ENCODE peak calls at places on chromosomes 5 and 9, in seven cellular contexts. Z is stimulated activated CD4-positive, alpha-beta T cell treated with anti-CD3 and anti-CD28 coated beads, TNF-alpha, amount 100 ng/mL, for 24 hours; D is HTR-8/SVneo; E is HFFc6; C is left cardiac atrium; L is H7; K is activated T-helper 1 cell treated with Interleukin-2 at 50 U/mL for 16 hours. O is an unnamed sample.

GRCh38 chr5:44974813-44975212 is 166.1 kb downstream of the MRPS30 start:
- DNase-seq in Z (no peak), D (no peak), E (no peak), C (no peak), L (no peak), K (no peak), O (no peak)

GRCh38 chr5:110506378-110506777 is 220.1 kb downstream of the TMEM232 start:
- DNase-seq in Z (no peak), D (no peak), E (no peak), C (no peak), L (no peak), K (no peak), O (no peak)

GRCh38 chr9:133485531-133486260 is 6.8 kb upstream of the SLC2A6 start:
- DNase-seq in Z (no peak), D (no peak), E (no peak), C (peak; percentile 20), L (peak; percentile 76), K (no peak), O (no peak)

GRCh38 chr9:18473551-18474279 is at the start of gene ADAMTSL1:
- DNase-seq in Z (no peak), D (peak; percentile 43), E (peak; percentile 37), C (peak; percentile 62), L (peak; percentile 63), K (no peak), O (no peak)

GRCh38 chr5:1513326-1514026 is 10.3 kb downstream of the LPCAT1 start:
- DNase-seq in Z (no peak), D (no peak), E (no peak), C (peak; percentile 19), L (no peak), K (no peak), O (no peak)

GRCh38 chr5:83721878-83722779 is 1.5 kb upstream of the HAPLN1 start:
- DNase-seq in Z (peak; percentile 12), D (peak; percentile 64), E (peak; percentile 8), C (peak; percentile 75), L (peak; percentile 84), K (no peak), O (no peak)

GRCh38 chr5:89556215-89557009 is 673.4 kb upstream of the MEF2C start:
- DNase-seq in Z (no peak), D (peak; percentile 25), E (peak; percentile 77), C (no peak), L (no peak), K (no peak), O (no peak)

GRCh38 chr5:36502608-36503007 is 103.8 kb upstream of the SLC1A3 start:
- DNase-seq in Z (no peak), D (peak; percentile 83), E (peak; percentile 93), C (no peak), L (no peak), K (no peak), O (no peak)

GRCh38 chr5:58114324-58114723 is 345.6 kb downstream of the PLK2 start:
- DNase-seq in Z (no peak), D (no peak), E (peak; percentile 68), C (no peak), L (no peak), K (no peak), O (no peak)

GRCh38 chr5:10649518-10650410 is 85.9 kb downstream of the ANKRD33B start:
- DNase-seq in Z (no peak), D (no peak), E (no peak), C (no peak), L (peak; percentile 71), K (no peak), O (no peak)

GRCh38 chr5:74384851-74385250 is 255.7 kb downstream of the ENC1 start:
- DNase-seq in Z (no peak), D (no peak), E (no peak), C (no peak), L (no peak), K (no peak), O (no peak)

GRCh38 chr9:32703635-32704034 is 68.2 kb upstream of the TAF1L start:
- DNase-seq in Z (no peak), D (no peak), E (no peak), C (no peak), L (peak; percentile 55), K (no peak), O (no peak)

GRCh38 chr5:179264641-179265528 is 80.4 kb downstream of the ADAMTS2 start:
- DNase-seq in Z (no peak), D (no peak), E (no peak), C (peak; percentile 17), L (peak; percentile 78), K (no peak), O (no peak)

GRCh38 chr9:13707635-13708410 is 428.3 kb upstream of the MPDZ start:
- DNase-seq in Z (no peak), D (no peak), E (no peak), C (peak; percentile 19), L (no peak), K (no peak), O (no peak)

GRCh38 chr9:86765736-86766410 is 181.4 kb downstream of the GAS1 start:
- DNase-seq in Z (no peak), D (no peak), E (no peak), C (no peak), L (peak; percentile 21), K (no peak), O (no peak)

GRCh38 chr5:58466939-58467338 is 7.1 kb upstream of the PLK2 start:
- DNase-seq in Z (peak; percentile 9), D (peak; percentile 31), E (peak; percentile 45), C (no peak), L (peak; percentile 11), K (no peak), O (no peak)

GRCh38 chr5:54455413-54456157 is at the start of gene HSPB3:
- DNase-seq in Z (no peak), D (no peak), E (peak; percentile 91), C (peak; percentile 47), L (no peak), K (no peak), O (no peak)

GRCh38 chr5:177458912-177459350 is 12.3 kb downstream of the PRR7 start:
- DNase-seq in Z (no peak), D (no peak), E (peak; percentile 68), C (no peak), L (peak; percentile 72), K (no peak), O (no peak)

GRCh38 chr9:69197687-69198086 is 23.6 kb downstream of the TJP2 start:
- DNase-seq in Z (no peak), D (no peak), E (no peak), C (no peak), L (no peak), K (no peak), O (no peak)

GRCh38 chr5:139744471-139745120 is 51.0 kb upstream of the PSD2 start:
- DNase-seq in Z (no peak), D (no peak), E (no peak), C (no peak), L (no peak), K (no peak), O (no peak)

GRCh38 chr9:95506438-95506691 is 10.4 kb downstream of the PTCH1 start:
- DNase-seq in Z (no peak), D (no peak), E (peak; percentile 32), C (peak; percentile 34), L (peak; percentile 59), K (no peak), O (no peak)

GRCh38 chr5:111425205-111425604 is 87.1 kb downstream of the STARD4 start:
- DNase-seq in Z (no peak), D (no peak), E (no peak), C (no peak), L (no peak), K (no peak), O (no peak)

GRCh38 chr9:12441509-12441908 is 251.7 kb upstream of the TYRP1 start:
- DNase-seq in Z (no peak), D (no peak), E (no peak), C (no peak), L (no peak), K (no peak), O (no peak)

O was measured in activated T-helper 9 cell treated with anti-CD3 and anti-CD28 coated beads, Interleukin-2, amount 50 U/mL, for 16 hours.